ENCODE peak calls at places on chromosomes 16 and 17, in seven cellular contexts. W is MG63, E is neuronal stem cell, L is lung, J is cardiac muscle cell, Z is fibroblast of lung, D is Panc1. I is an unnamed sample.

GRCh38 chr16:57184890-57185445 is 871 bp downstream of the PSME3IP1 start:
- DNase-seq in W (no peak), J (no peak), Z (no peak), L (no peak), D (no peak), E (no peak), I (no peak)

GRCh38 chr17:63626551-63627228 is 4.5 kb downstream of the MAP3K3 start:
- DNase-seq in E (no peak), Z (peak; percentile 45), W (no peak), J (no peak), D (no peak), L (no peak), I (no peak)

GRCh38 chr16:85028638-85029412 is 1.2 kb downstream of the KIAA0513 start:
- DNase-seq in E (no peak), Z (peak; percentile 76), D (no peak), J (no peak), L (no peak), W (peak; percentile 21), I (no peak)

GRCh38 chr17:16936536-16937310 is 35.2 kb downstream of the TNFRSF13B start:
- DNase-seq in D (no peak), L (no peak), E (no peak), J (no peak), Z (no peak), W (no peak), I (no peak)

GRCh38 chr17:6509295-6509771 is 47.0 kb downstream of the PITPNM3 start:
- DNase-seq in Z (peak; percentile 58), D (no peak), W (peak; percentile 35), E (no peak), J (no peak), L (no peak), I (no peak)

GRCh38 chr17:12536472-12536871 is 129.2 kb upstream of the MYOCD start:
- DNase-seq in D (no peak), E (no peak), L (no peak), J (no peak), Z (peak; percentile 43), W (no peak), I (no peak)

GRCh38 chr17:48113201-48113676 is 5.7 kb downstream of the SNX11 start:
- DNase-seq in D (no peak), Z (no peak), W (no peak), J (no peak), E (no peak), L (no peak), I (no peak)

GRCh38 chr16:6335072-6335471 is 997.6 kb upstream of the RBFOX1 start:
- DNase-seq in E (peak; percentile 27), D (no peak), L (no peak), J (peak; percentile 22), W (peak; percentile 10), Z (no peak), I (peak; percentile 17)

GRCh38 chr17:76147211-76148014 is 6.4 kb upstream of the FOXJ1 start:
- DNase-seq in E (no peak), W (no peak), J (no peak), Z (peak; percentile 12), D (no peak), L (no peak), I (peak; percentile 50)

GRCh38 chr17:13601317-13601775 is 383 bp downstream of the HS3ST3A1 start:
- DNase-seq in L (no peak), Z (no peak), E (no peak), D (no peak), W (peak; percentile 8), J (peak; percentile 49), I (no peak)

GRCh38 chr16:31842864-31843263 is 30.7 kb upstream of the ZNF267 start:
- DNase-seq in E (no peak), D (no peak), W (no peak), L (no peak), J (no peak), Z (no peak), I (peak; percentile 54)
- H3K9me3 ChIP-seq in E (peaks cover 17% of the 10 kb centered on the region), D (peaks cover 7% of the 10 kb centered on the region), W (peaks cover 10% of the 10 kb centered on the region), L (peaks cover 27% of the 10 kb centered on the region), J (no peaks in the 10 kb centered on the region), Z (no peaks in the 10 kb centered on the region), I (no peaks in the 10 kb centered on the region)

GRCh38 chr17:22704674-22705073 is 1012.4 kb downstream of the KCNJ18 start:
- DNase-seq in J (no peak), Z (no peak), E (no peak), L (no peak), W (no peak), D (no peak), I (no peak)

GRCh38 chr17:22703786-22704441 is 1011.6 kb downstream of the KCNJ18 start:
- DNase-seq in L (no peak), W (no peak), E (no peak), Z (no peak), J (no peak), D (no peak), I (no peak)

GRCh38 chr17:22703204-22703603 is 1010.9 kb downstream of the KCNJ18 start:
- DNase-seq in J (no peak), E (no peak), W (no peak), L (no peak), D (no peak), Z (no peak), I (no peak)

DNA sequence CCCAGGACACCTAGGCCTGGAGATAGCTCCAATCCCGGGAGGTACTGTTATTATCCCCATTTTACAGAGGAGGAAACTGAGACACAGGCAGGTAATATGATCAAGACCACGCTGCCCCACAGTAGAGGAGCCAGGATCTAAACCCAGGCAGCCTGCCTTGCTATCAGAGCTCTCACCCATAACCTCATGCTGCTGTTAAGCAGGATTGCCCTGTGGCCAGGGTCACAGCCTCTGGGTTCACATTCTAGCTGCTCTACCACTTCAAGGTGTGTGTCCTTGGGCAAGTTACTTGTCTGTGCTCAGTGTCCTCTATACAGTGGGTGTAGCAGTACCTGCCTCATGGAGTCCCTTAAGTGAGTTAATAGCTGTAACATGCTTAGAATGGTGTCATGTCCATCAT is 1015.3 kb downstream of the KCNJ18 start:
- DNase-seq in Z (no peak), E (no peak), J (no peak), W (no peak), D (no peak), L (no peak), I (no peak)
- H3K9me3 ChIP-seq in Z (no peaks in the 10 kb centered on the region), E (peaks cover 49% of the 10 kb centered on the region), J (no peaks in the 10 kb centered on the region), W (no peaks in the 10 kb centered on the region), D (no peaks in the 10 kb centered on the region), L (peaks cover 13% of the 10 kb centered on the region), I (no peaks in the 10 kb centered on the region)

GRCh38 chr17:22462461-22462860 is 770.1 kb downstream of the KCNJ18 start:
- DNase-seq in J (no peak), L (no peak), W (no peak), E (no peak), D (no peak), Z (no peak), I (no peak)
- H3K9me3 ChIP-seq in J (no peaks in the 10 kb centered on the region), L (peaks cover 17% of the 10 kb centered on the region), W (no peaks in the 10 kb centered on the region), E (peaks cover 35% of the 10 kb centered on the region), D (no peaks in the 10 kb centered on the region), Z (no peaks in the 10 kb centered on the region), I (no peaks in the 10 kb centered on the region)

GRCh38 chr16:71453051-71453450 is 9.0 kb downstream of the ZNF23 start:
- DNase-seq in J (no peak), E (no peak), Z (no peak), D (no peak), L (no peak), W (no peak), I (no peak)
- H3K9me3 ChIP-seq in J (peaks cover 8% of the 10 kb centered on the region), E (peaks cover 37% of the 10 kb centered on the region), Z (peaks cover 13% of the 10 kb centered on the region), D (peaks cover 30% of the 10 kb centered on the region), L (peaks cover 33% of the 10 kb centered on the region), W (peaks cover 11% of the 10 kb centered on the region), I (peaks cover 16% of the 10 kb centered on the region)

GRCh38 chr16:35788381-35788780 is 2329.0 kb downstream of the TP53TG3F start:
- DNase-seq in J (no peak), Z (no peak), W (no peak), E (no peak), D (no peak), L (no peak), I (no peak)
- H3K9me3 ChIP-seq in J (peaks cover 2% of the 10 kb centered on the region), Z (no peaks in the 10 kb centered on the region), W (no peaks in the 10 kb centered on the region), E (peaks cover 65% of the 10 kb centered on the region), D (no peaks in the 10 kb centered on the region), L (peaks cover 39% of the 10 kb centered on the region), I (no peaks in the 10 kb centered on the region)

GRCh38 chr16:70724146-70725023 is 38.5 kb upstream of the MTSS2 start:
- DNase-seq in D (no peak), W (no peak), L (no peak), E (no peak), J (no peak), Z (no peak), I (no peak)
- H3K9me3 ChIP-seq in D (no peaks in the 10 kb centered on the region), W (no peaks in the 10 kb centered on the region), L (no peaks in the 10 kb centered on the region), E (peaks cover 5% of the 10 kb centered on the region), J (no peaks in the 10 kb centered on the region), Z (no peaks in the 10 kb centered on the region), I (no peaks in the 10 kb centered on the region)

DNA sequence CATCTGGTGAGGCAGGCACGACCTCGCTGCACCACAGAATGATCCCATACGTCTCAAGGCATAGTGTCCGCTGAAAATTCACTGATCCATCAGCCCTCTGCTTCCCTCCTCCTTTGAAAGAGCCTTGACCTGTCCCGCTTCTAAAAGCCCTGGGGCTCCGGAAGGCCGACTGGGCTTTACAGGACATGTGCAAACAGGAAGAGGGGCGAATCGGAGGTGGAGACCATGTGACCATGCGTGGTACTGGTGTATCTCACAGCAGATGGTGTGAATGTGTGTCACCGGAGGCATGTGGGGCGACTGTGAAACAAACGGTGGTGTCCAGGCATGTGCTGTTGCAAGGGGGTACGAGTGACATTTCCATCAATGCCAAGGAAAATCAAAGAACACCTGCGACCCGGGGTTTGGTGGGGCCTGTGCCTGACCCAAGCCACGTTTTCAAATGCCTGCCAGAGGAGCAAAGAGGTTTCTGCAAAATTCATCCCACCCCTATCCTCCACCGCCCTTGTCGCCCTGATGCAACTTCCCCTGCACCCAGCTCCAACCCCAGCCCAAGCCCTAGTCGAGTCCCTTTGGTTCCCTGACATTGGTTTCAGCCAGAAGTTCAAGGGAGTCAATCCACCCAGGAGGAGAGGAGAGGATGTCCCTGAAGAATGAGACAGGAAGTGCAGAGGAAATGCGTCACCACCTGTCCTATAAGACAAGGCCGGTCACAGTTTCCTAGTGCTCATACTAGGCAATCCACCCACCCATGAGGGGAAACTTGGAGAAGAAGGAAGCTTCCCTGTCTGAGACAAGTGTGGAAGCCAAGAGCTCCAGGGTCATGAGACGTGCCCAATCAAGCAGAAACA is 5.9 kb upstream of the KCNJ18 start:
- DNase-seq in Z (peak; percentile 1), J (no peak), L (no peak), W (no peak), D (no peak), E (no peak), I (no peak)
- H3K9me3 ChIP-seq in Z (no peaks in the 10 kb centered on the region), J (no peaks in the 10 kb centered on the region), L (peaks cover 1% of the 10 kb centered on the region), W (no peaks in the 10 kb centered on the region), D (no peaks in the 10 kb centered on the region), E (peaks cover 7% of the 10 kb centered on the region), I (no peaks in the 10 kb centered on the region)

I was measured in HAP-1.